ENCODE peak calls at places on chromosomes 13 and 19, in four cellular contexts. N is effector CD8-positive, alpha-beta T cell; V is astrocyte of the hippocampus; R is pulmonary artery endothelial cell. E is an unnamed sample.

GRCh38 chr13:77353980-77354379 is 27.1 kb upstream of the MYCBP2 start:
- DNase-seq in N (no peak), R (no peak), V (no peak), E (no peak)

GRCh38 chr19:835201-835810 is 5.5 kb upstream of the PRTN3 start:
- DNase-seq in R (no peak), N (no peak), V (no peak), E (no peak)

GRCh38 chr19:2827022-2827421 is 7.4 kb downstream of the ZNF554 start:
- DNase-seq in N (no peak), R (no peak), V (no peak), E (no peak)

GRCh38 chr13:73715114-73715909 is 418.9 kb downstream of the KLF12 start:
- DNase-seq in V (no peak), N (no peak), R (no peak), E (no peak)

GRCh38 chr19:44576843-44577565 is 36.4 kb upstream of the IGSF23 start:
- DNase-seq in V (peak), R (no peak), N (no peak), E (no peak)

GRCh38 chr19:49718511-49718910 is 27.6 kb downstream of the CPT1C start:
- DNase-seq in R (no peak), N (no peak), V (peak), E (no peak)

GRCh38 chr19:21580101-21580500 is 74.7 kb downstream of the ZNF429 start:
- DNase-seq in N (no peak), V (no peak), R (no peak), E (no peak)

GRCh38 chr19:4823577-4823976 is 7.9 kb downstream of the TICAM1 start:
- DNase-seq in V (no peak), N (no peak), R (no peak), E (no peak)

GRCh38 chr19:31269425-31270127 is 79.7 kb downstream of the TSHZ3 start:
- DNase-seq in V (no peak), N (no peak), R (no peak), E (no peak)

GRCh38 chr13:109494955-109495354 is 291.4 kb downstream of the IRS2 start:
- DNase-seq in N (no peak), R (peak), V (peak), E (no peak)

GRCh38 chr19:45112111-45112827 is 19.3 kb downstream of the PPP1R37 start:
- DNase-seq in R (no peak), V (no peak), N (no peak), E (no peak)

GRCh38 chr13:21113851-21114306 is 52.5 kb upstream of the LATS2 start:
- DNase-seq in N (no peak), V (no peak), R (no peak), E (no peak)

GRCh38 chr19:8908066-8908465 is 75.9 kb downstream of the MBD3L1 start:
- DNase-seq in R (no peak), V (no peak), N (no peak), E (no peak)

GRCh38 chr19:35458821-35459391 is 10.8 kb downstream of the FFAR2 start:
- DNase-seq in N (no peak), V (no peak), R (no peak), E (no peak)

GRCh38 chr19:16795042-16795441 is 34.2 kb upstream of the SIN3B start:
- DNase-seq in N (no peak), R (no peak), V (no peak), E (no peak)

GRCh38 chr13:98653471-98653985 is 76.6 kb upstream of the STK24 start:
- DNase-seq in N (peak), V (peak), R (peak), E (no peak)

GRCh38 chr13:111048387-111048786 is 66.7 kb upstream of the ARHGEF7 start:
- DNase-seq in V (no peak), N (no peak), R (no peak), E (no peak)

GRCh38 chr13:27226991-27227390 is 24.4 kb upstream of the RPL21 start:
- DNase-seq in N (no peak), V (no peak), R (no peak), E (no peak)

GRCh38 chr13:38262211-38262610 is 87.4 kb upstream of the UFM1 start:
- DNase-seq in N (no peak), V (no peak), R (no peak), E (no peak)

E was measured in epithelial cell of proximal tubule.